ENCODE peak calls at places on chromosome 2, in ten cellular contexts. One of them, this sample, is unnamed. For H3K4me1, the result is how much of the 10 kb centered on the place peaks cover.

GRCh38 chr2:197115325-197115724 is 188.8 kb upstream of the PGAP1 start:
- DNase-seq in H1: no peak
- DNase-seq in right cardiac atrium: no peak
- DNase-seq in kidney: no peak
- DNase-seq in A549: no peak
- DNase-seq in heart right ventricle: no peak
- DNase-seq in CD4-positive, alpha-beta memory T cell: no peak
- DNase-seq in mucosa of descending colon: no peak
- DNase-seq in breast epithelium: no peak
- DNase-seq in PC-3: no peak
- DNase-seq in this sample: no peak

GRCh38 chr2:158011055-158011771 is 90.5 kb upstream of the UPP2 start:
- DNase-seq in mucosa of descending colon: no peak
- DNase-seq in PC-3: peak
- DNase-seq in breast epithelium: no peak
- DNase-seq in H1: no peak
- DNase-seq in right cardiac atrium: no peak
- DNase-seq in CD4-positive, alpha-beta memory T cell: no peak
- DNase-seq in A549: no peak
- DNase-seq in kidney: no peak
- DNase-seq in heart right ventricle: no peak
- DNase-seq in this sample: no peak

GRCh38 chr2:177799531-177799930 is 273.0 kb downstream of the PDE11A start:
- DNase-seq in kidney: no peak
- DNase-seq in heart right ventricle: peak
- DNase-seq in mucosa of descending colon: no peak
- DNase-seq in breast epithelium: no peak
- DNase-seq in A549: peak
- DNase-seq in H1: no peak
- DNase-seq in PC-3: peak
- DNase-seq in CD4-positive, alpha-beta memory T cell: no peak
- DNase-seq in right cardiac atrium: no peak
- DNase-seq in this sample: no peak

GRCh38 chr2:15941483-15941853 is 1.1 kb downstream of the MYCN start:
- DNase-seq in right cardiac atrium: peak
- DNase-seq in heart right ventricle: no peak
- DNase-seq in H1: peak
- DNase-seq in breast epithelium: no peak
- DNase-seq in A549: no peak
- DNase-seq in PC-3: no peak
- DNase-seq in mucosa of descending colon: no peak
- DNase-seq in CD4-positive, alpha-beta memory T cell: no peak
- DNase-seq in kidney: no peak
- DNase-seq in this sample: peak

GRCh38 chr2:67515538-67515937 is 118.4 kb downstream of the ETAA1 start:
- DNase-seq in CD4-positive, alpha-beta memory T cell: no peak
- DNase-seq in mucosa of descending colon: no peak
- DNase-seq in PC-3: no peak
- DNase-seq in breast epithelium: no peak
- DNase-seq in A549: no peak
- DNase-seq in right cardiac atrium: no peak
- DNase-seq in heart right ventricle: no peak
- DNase-seq in H1: no peak
- DNase-seq in kidney: no peak
- DNase-seq in this sample: no peak

GRCh38 chr2:188248513-188248912 is 43.2 kb upstream of the GULP1 start:
- DNase-seq in H1: no peak
- DNase-seq in kidney: no peak
- DNase-seq in breast epithelium: no peak
- DNase-seq in PC-3: no peak
- DNase-seq in A549: no peak
- DNase-seq in heart right ventricle: no peak
- DNase-seq in mucosa of descending colon: no peak
- DNase-seq in right cardiac atrium: no peak
- DNase-seq in CD4-positive, alpha-beta memory T cell: no peak
- DNase-seq in this sample: no peak

GRCh38 chr2:106582431-106583143 is 95.4 kb downstream of the CD8B2 start:
- DNase-seq in kidney: peak
- DNase-seq in CD4-positive, alpha-beta memory T cell: peak
- DNase-seq in breast epithelium: peak
- DNase-seq in PC-3: peak
- DNase-seq in right cardiac atrium: peak
- DNase-seq in H1: peak
- DNase-seq in A549: peak
- DNase-seq in mucosa of descending colon: peak
- DNase-seq in heart right ventricle: peak
- DNase-seq in this sample: peak

GRCh38 chr2:204681412-204681811 is 136.1 kb downstream of the PARD3B start:
- DNase-seq in PC-3: no peak
- DNase-seq in right cardiac atrium: no peak
- DNase-seq in heart right ventricle: no peak
- DNase-seq in CD4-positive, alpha-beta memory T cell: no peak
- DNase-seq in breast epithelium: no peak
- DNase-seq in kidney: no peak
- DNase-seq in H1: no peak
- DNase-seq in mucosa of descending colon: no peak
- DNase-seq in A549: no peak
- DNase-seq in this sample: no peak

GRCh38 chr2:231684314-231685223 is 23.8 kb upstream of the PTMA start:
- DNase-seq in heart right ventricle: peak
- DNase-seq in kidney: no peak
- DNase-seq in CD4-positive, alpha-beta memory T cell: no peak
- DNase-seq in breast epithelium: no peak
- DNase-seq in PC-3: no peak
- DNase-seq in mucosa of descending colon: peak
- DNase-seq in H1: no peak
- DNase-seq in A549: no peak
- DNase-seq in right cardiac atrium: peak
- DNase-seq in this sample: no peak

GRCh38 chr2:174035981-174036742 is 71.0 kb upstream of the SP3 start:
- DNase-seq in mucosa of descending colon: no peak
- DNase-seq in PC-3: peak
- DNase-seq in CD4-positive, alpha-beta memory T cell: no peak
- DNase-seq in A549: no peak
- DNase-seq in H1: no peak
- DNase-seq in heart right ventricle: no peak
- DNase-seq in breast epithelium: no peak
- DNase-seq in right cardiac atrium: peak
- DNase-seq in kidney: no peak
- DNase-seq in this sample: no peak
- H3K4me1 ChIP-seq in mucosa of descending colon: under half
- H3K4me1 ChIP-seq in PC-3: under half
- H3K4me1 ChIP-seq in CD4-positive, alpha-beta memory T cell: under half
- H3K4me1 ChIP-seq in A549: half or more
- H3K4me1 ChIP-seq in H1: under half
- H3K4me1 ChIP-seq in heart right ventricle: under half
- H3K4me1 ChIP-seq in breast epithelium: under half
- H3K4me1 ChIP-seq in right cardiac atrium: under half
- H3K4me1 ChIP-seq in kidney: under half
- H3K4me1 ChIP-seq in this sample: under half

GRCh38 chr2:52749764-52750163 is 1017.8 kb upstream of the CHAC2 start:
- DNase-seq in right cardiac atrium: no peak
- DNase-seq in kidney: no peak
- DNase-seq in heart right ventricle: no peak
- DNase-seq in H1: no peak
- DNase-seq in breast epithelium: no peak
- DNase-seq in mucosa of descending colon: no peak
- DNase-seq in PC-3: no peak
- DNase-seq in A549: no peak
- DNase-seq in CD4-positive, alpha-beta memory T cell: no peak
- DNase-seq in this sample: no peak
- H3K4me1 ChIP-seq in right cardiac atrium: under half
- H3K4me1 ChIP-seq in kidney: under half
- H3K4me1 ChIP-seq in heart right ventricle: under half
- H3K4me1 ChIP-seq in H1: under half
- H3K4me1 ChIP-seq in breast epithelium: under half
- H3K4me1 ChIP-seq in mucosa of descending colon: under half
- H3K4me1 ChIP-seq in PC-3: under half
- H3K4me1 ChIP-seq in A549: under half
- H3K4me1 ChIP-seq in CD4-positive, alpha-beta memory T cell: under half
- H3K4me1 ChIP-seq in this sample: under half

DNA sequence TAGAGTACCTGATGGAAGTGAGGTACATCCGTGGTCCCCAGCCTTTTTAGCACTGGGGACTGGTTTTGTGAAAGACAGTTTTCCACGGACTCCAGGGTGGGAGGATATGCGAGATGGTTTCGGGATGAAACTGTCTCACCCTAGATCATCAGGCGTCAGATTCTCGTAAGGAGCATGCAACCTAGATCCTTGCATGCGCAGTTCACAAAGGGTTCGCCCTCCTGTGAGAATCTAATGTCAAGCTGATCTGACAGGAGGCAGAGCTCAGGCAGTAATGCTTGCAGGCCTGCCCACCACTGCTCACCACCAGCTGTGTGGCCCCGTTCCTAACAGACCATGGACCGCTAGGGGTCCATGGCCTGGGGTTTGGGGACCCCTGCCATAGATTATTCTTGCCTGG is 11.6 kb downstream of the B3GNT2 start:
- DNase-seq in PC-3: no peak
- DNase-seq in CD4-positive, alpha-beta memory T cell: no peak
- DNase-seq in mucosa of descending colon: no peak
- DNase-seq in A549: no peak
- DNase-seq in kidney: no peak
- DNase-seq in heart right ventricle: no peak
- DNase-seq in right cardiac atrium: no peak
- DNase-seq in breast epithelium: no peak
- DNase-seq in H1: no peak
- DNase-seq in this sample: no peak
- H3K4me1 ChIP-seq in PC-3: under half
- H3K4me1 ChIP-seq in CD4-positive, alpha-beta memory T cell: half or more
- H3K4me1 ChIP-seq in mucosa of descending colon: under half
- H3K4me1 ChIP-seq in A549: under half
- H3K4me1 ChIP-seq in kidney: under half
- H3K4me1 ChIP-seq in heart right ventricle: half or more
- H3K4me1 ChIP-seq in right cardiac atrium: under half
- H3K4me1 ChIP-seq in breast epithelium: under half
- H3K4me1 ChIP-seq in H1: under half
- H3K4me1 ChIP-seq in this sample: under half

GRCh38 chr2:41905597-41906324 is 142.1 kb upstream of the PKDCC start:
- DNase-seq in breast epithelium: no peak
- DNase-seq in A549: no peak
- DNase-seq in H1: no peak
- DNase-seq in PC-3: no peak
- DNase-seq in CD4-positive, alpha-beta memory T cell: no peak
- DNase-seq in mucosa of descending colon: no peak
- DNase-seq in right cardiac atrium: no peak
- DNase-seq in kidney: no peak
- DNase-seq in heart right ventricle: no peak
- DNase-seq in this sample: no peak
- H3K4me1 ChIP-seq in breast epithelium: under half
- H3K4me1 ChIP-seq in A549: under half
- H3K4me1 ChIP-seq in H1: under half
- H3K4me1 ChIP-seq in PC-3: under half
- H3K4me1 ChIP-seq in CD4-positive, alpha-beta memory T cell: under half
- H3K4me1 ChIP-seq in mucosa of descending colon: under half
- H3K4me1 ChIP-seq in right cardiac atrium: under half
- H3K4me1 ChIP-seq in kidney: under half
- H3K4me1 ChIP-seq in heart right ventricle: under half
- H3K4me1 ChIP-seq in this sample: under half

GRCh38 chr2:44010266-44010665 is 14.5 kb upstream of the LRPPRC start:
- DNase-seq in CD4-positive, alpha-beta memory T cell: no peak
- DNase-seq in breast epithelium: no peak
- DNase-seq in right cardiac atrium: no peak
- DNase-seq in kidney: no peak
- DNase-seq in A549: no peak
- DNase-seq in PC-3: no peak
- DNase-seq in heart right ventricle: no peak
- DNase-seq in mucosa of descending colon: no peak
- DNase-seq in H1: no peak
- DNase-seq in this sample: no peak

GRCh38 chr2:44015239-44015638 is 19.4 kb upstream of the LRPPRC start:
- DNase-seq in CD4-positive, alpha-beta memory T cell: no peak
- DNase-seq in heart right ventricle: no peak
- DNase-seq in H1: no peak
- DNase-seq in PC-3: no peak
- DNase-seq in kidney: no peak
- DNase-seq in right cardiac atrium: no peak
- DNase-seq in breast epithelium: no peak
- DNase-seq in mucosa of descending colon: no peak
- DNase-seq in A549: no peak
- DNase-seq in this sample: no peak

GRCh38 chr2:44005831-44006230 is 10.0 kb upstream of the LRPPRC start:
- DNase-seq in A549: no peak
- DNase-seq in kidney: no peak
- DNase-seq in right cardiac atrium: no peak
- DNase-seq in mucosa of descending colon: no peak
- DNase-seq in breast epithelium: no peak
- DNase-seq in H1: no peak
- DNase-seq in heart right ventricle: no peak
- DNase-seq in PC-3: peak
- DNase-seq in CD4-positive, alpha-beta memory T cell: no peak
- DNase-seq in this sample: no peak

GRCh38 chr2:44004735-44005602 is 9.2 kb upstream of the LRPPRC start:
- DNase-seq in breast epithelium: no peak
- DNase-seq in H1: no peak
- DNase-seq in mucosa of descending colon: no peak
- DNase-seq in PC-3: no peak
- DNase-seq in heart right ventricle: no peak
- DNase-seq in A549: no peak
- DNase-seq in right cardiac atrium: no peak
- DNase-seq in kidney: no peak
- DNase-seq in CD4-positive, alpha-beta memory T cell: no peak
- DNase-seq in this sample: no peak

DNA sequence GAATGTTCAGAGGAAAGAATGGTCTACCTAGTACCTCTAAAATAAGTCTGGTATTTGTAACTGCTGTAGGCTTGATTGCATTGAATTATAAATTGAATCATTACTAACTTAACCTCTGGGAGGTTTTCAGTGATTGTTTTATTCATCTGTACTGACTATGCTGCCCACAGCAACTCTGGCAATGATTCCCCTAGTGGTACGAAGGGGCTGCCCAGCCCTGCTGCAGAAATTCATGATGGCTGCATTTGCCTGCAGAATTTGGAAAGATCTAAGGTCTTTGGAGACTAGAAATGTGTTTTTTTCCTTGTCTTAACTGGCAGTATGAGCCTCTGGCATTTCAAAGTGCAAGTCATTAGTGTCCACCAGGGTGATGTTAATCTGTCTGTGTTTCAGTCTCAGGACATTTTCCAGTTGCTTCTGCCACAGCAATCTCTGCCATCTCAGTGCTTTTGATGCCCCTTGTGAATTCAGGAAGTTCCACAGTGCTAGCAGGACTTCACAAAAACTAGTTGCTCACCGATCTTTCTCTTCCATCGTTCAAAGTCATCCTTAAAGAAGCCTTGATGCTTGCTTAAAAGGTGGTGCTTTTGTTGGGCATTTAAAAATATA is 13.5 kb upstream of the LRPPRC start:
- DNase-seq in heart right ventricle: no peak
- DNase-seq in PC-3: no peak
- DNase-seq in kidney: no peak
- DNase-seq in breast epithelium: no peak
- DNase-seq in A549: no peak
- DNase-seq in CD4-positive, alpha-beta memory T cell: no peak
- DNase-seq in H1: no peak
- DNase-seq in mucosa of descending colon: no peak
- DNase-seq in right cardiac atrium: no peak
- DNase-seq in this sample: no peak
- H3K4me1 ChIP-seq in heart right ventricle: under half
- H3K4me1 ChIP-seq in PC-3: under half
- H3K4me1 ChIP-seq in kidney: under half
- H3K4me1 ChIP-seq in breast epithelium: under half
- H3K4me1 ChIP-seq in A549: under half
- H3K4me1 ChIP-seq in CD4-positive, alpha-beta memory T cell: under half
- H3K4me1 ChIP-seq in H1: under half
- H3K4me1 ChIP-seq in mucosa of descending colon: under half
- H3K4me1 ChIP-seq in right cardiac atrium: under half
- H3K4me1 ChIP-seq in this sample: under half

GRCh38 chr2:64153811-64154210 is 9.6 kb upstream of the PELI1 start:
- DNase-seq in A549: no peak
- DNase-seq in PC-3: no peak
- DNase-seq in kidney: no peak
- DNase-seq in heart right ventricle: no peak
- DNase-seq in right cardiac atrium: no peak
- DNase-seq in CD4-positive, alpha-beta memory T cell: no peak
- DNase-seq in mucosa of descending colon: no peak
- DNase-seq in breast epithelium: no peak
- DNase-seq in H1: no peak
- DNase-seq in this sample: no peak
- H3K4me1 ChIP-seq in A549: under half
- H3K4me1 ChIP-seq in PC-3: under half
- H3K4me1 ChIP-seq in kidney: under half
- H3K4me1 ChIP-seq in heart right ventricle: under half
- H3K4me1 ChIP-seq in right cardiac atrium: under half
- H3K4me1 ChIP-seq in CD4-positive, alpha-beta memory T cell: under half
- H3K4me1 ChIP-seq in mucosa of descending colon: under half
- H3K4me1 ChIP-seq in breast epithelium: under half
- H3K4me1 ChIP-seq in H1: under half
- H3K4me1 ChIP-seq in this sample: under half

This sample was measured in left lung.